ENCODE peak calls at places on chromosome 14, in six cellular contexts. N is A549, G is breast epithelium, O is heart right ventricle, R is transverse colon, W is HL-60. M is an unnamed sample.
A peak's percentile ranks its signal among the peaks of the same experiment; 100 is the strongest.

GRCh38 chr14:68784995-68785816 is 7.7 kb downstream of the ZFP36L1 start:
- DNase-seq in G (peak; percentile 23), N (peak; percentile 76), R (no peak), O (no peak), W (no peak), M (peak; percentile 62)

GRCh38 chr14:98951031-98951430 is 321.0 kb downstream of the BCL11B start:
- DNase-seq in W (no peak), R (no peak), N (no peak), O (no peak), G (no peak), M (no peak)

GRCh38 chr14:101905614-101906013 is 58.8 kb upstream of the DYNC1H1 start:
- DNase-seq in G (no peak), R (no peak), N (no peak), W (no peak), O (no peak), M (no peak)

GRCh38 chr14:105448706-105449111 is 25.9 kb upstream of the CRIP2 start:
- DNase-seq in R (peak; percentile 66), O (peak; percentile 84), G (peak; percentile 37), N (peak; percentile 87), W (no peak), M (no peak)

GRCh38 chr14:42424501-42424900 is 817.8 kb downstream of the LRFN5 start:
- DNase-seq in N (no peak), W (no peak), O (no peak), G (no peak), R (no peak), M (no peak)

GRCh38 chr14:52119030-52119429 is 50.2 kb upstream of the NID2 start:
- DNase-seq in O (no peak), R (no peak), G (no peak), N (no peak), W (no peak), M (no peak)

GRCh38 chr14:75295061-75295461 is 16.4 kb downstream of the FOS start:
- DNase-seq in R (peak; percentile 83), O (peak; percentile 69), N (peak; percentile 81), G (peak; percentile 41), W (no peak), M (no peak)

GRCh38 chr14:71773900-71774481 is 158.2 kb upstream of the RGS6 start:
- DNase-seq in O (no peak), W (no peak), G (no peak), N (no peak), R (no peak), M (no peak)

GRCh38 chr14:34027990-34028490 is 77.2 kb upstream of the EGLN3 start:
- DNase-seq in W (no peak), R (no peak), G (no peak), O (no peak), N (no peak), M (no peak)

GRCh38 chr14:30195946-30196345 is 268.3 kb upstream of the PRKD1 start:
- DNase-seq in N (no peak), R (no peak), W (no peak), O (no peak), G (no peak), M (no peak)

GRCh38 chr14:68728342-68729106 is 64.3 kb downstream of the ZFP36L1 start:
- DNase-seq in G (no peak), W (no peak), N (no peak), O (no peak), R (no peak), M (no peak)

DNA sequence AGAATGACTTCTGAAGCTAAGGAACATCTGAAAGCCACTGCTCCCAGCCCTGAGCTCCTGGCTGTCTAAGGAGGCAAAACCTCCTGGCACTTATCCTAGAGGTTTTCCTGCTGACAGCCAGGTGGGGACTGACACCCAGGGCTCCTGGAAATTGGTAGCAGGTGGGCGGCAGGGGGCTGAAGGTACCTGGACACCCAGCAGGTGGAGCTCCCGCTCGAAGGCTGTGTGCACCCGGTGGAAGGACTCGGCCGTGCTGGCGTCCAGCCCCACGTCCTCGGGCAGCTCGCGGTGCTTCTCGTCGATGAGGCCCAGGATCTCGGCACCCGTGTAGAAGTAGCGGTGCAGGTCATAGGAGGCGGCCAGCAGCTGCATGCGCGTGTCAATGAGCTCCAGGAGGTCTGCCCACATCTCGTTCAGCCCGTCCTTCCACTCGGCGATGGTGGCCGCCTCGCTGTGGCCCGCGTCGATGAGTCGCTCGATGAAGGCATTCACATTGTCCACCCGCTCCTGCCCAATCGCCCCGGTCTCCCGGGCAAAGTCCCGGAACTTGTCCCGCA is 68.2 kb downstream of the PLEKHG3 start:
- DNase-seq in R (no peak), G (no peak), W (no peak), N (no peak), O (no peak), M (no peak)
- TF ChIP-seq CTCF in R (no peak), G (no peak), W (no peak), N (peak; percentile 18), O (no peak), M (no peak)

GRCh38 chr14:38012056-38012455 is 195.6 kb upstream of the SSTR1 start:
- DNase-seq in W (no peak), R (no peak), G (no peak), N (no peak), O (no peak), M (no peak)

GRCh38 chr14:38016497-38016896 is 191.2 kb upstream of the SSTR1 start:
- DNase-seq in W (no peak), R (no peak), O (no peak), G (no peak), N (no peak), M (no peak)
- TF ChIP-seq CTCF in W (no peak), R (no peak), O (peak; percentile 17), G (no peak), N (no peak), M (peak; percentile 56)

GRCh38 chr14:106491851-106492250 is 965.5 kb downstream of the TMEM121 start:
- DNase-seq in O (no peak), R (peak; percentile 25), W (no peak), G (no peak), N (no peak), M (no peak)
- TF ChIP-seq CTCF in O (peak; percentile 32), R (peak; percentile 20), W (no peak), G (no peak), N (peak; percentile 11), M (no peak)

DNA sequence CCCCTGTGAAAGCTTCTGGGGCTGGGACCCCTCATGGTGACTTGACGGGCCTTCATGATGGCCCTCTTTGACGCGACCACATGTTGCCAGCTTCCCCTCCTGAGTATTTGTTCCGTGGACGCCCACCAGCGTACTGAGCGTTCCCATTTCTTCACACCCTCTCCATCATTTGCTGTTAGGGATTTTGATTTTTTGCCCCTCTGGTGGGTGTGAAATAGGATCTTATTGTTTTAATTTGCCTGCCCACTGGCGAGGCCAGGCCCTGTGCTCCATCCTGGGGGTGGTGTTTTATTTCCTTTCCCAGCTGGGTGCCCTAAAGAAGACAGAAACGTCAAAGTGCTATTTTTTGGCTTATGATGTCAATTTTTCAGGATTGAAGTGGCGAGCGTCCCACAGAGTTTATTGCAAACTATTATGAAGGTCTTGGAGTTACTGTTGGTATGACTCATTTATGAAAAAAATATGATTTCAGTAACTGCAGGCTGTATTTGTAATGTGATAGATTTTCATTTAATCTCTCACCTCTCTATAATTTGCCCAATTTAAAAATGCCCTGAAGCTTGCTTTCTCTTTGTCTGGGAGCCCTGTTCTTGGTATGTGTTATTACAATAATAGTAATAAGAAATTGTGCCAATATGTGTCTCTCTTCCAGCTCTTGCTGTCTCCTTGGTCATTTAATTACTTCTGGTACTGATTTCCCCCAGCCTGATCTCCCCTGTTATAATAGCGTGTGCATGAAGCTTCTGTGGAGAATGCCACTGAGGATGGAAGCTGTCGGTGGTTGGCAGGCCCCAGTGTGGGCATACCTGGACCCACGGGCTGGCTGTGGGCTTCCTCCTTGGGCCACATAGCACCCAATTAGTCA is 99.6 kb downstream of the SLC25A47 start:
- DNase-seq in G (no peak), N (no peak), O (no peak), R (no peak), W (no peak), M (no peak)
- TF ChIP-seq CTCF in G (no peak), N (no peak), O (no peak), R (no peak), W (no peak), M (no peak)

GRCh38 chr14:83883732-83884131 is 1646.2 kb upstream of the FLRT2 start:
- DNase-seq in O (no peak), W (no peak), G (no peak), R (no peak), N (no peak), M (no peak)
- TF ChIP-seq CTCF in O (no peak), W (no peak), G (no peak), R (no peak), N (no peak), M (no peak)

DNA sequence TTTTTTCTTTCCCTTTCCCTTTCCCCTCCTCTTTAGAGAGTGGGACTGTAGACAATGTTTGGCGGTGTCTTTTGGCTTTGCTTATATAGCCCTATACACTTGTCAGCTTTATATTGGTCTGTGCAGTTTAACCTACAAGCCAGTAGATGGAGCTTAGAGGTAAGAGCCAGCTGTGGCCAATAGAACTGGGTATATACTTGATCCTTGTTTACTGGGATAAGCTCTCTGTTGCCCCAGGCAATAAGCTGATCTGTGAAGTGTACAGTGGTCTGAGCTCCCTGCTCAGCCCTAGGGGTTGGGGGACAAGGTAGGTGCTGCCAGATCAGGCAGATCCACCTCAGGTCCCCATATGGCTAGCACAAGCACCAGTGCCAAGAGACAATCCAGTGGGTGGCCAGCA is 434.1 kb downstream of the NOVA1 start:
- DNase-seq in W (no peak), O (no peak), R (no peak), G (no peak), N (no peak), M (no peak)
- TF ChIP-seq CTCF in W (peak; percentile 11), O (no peak), R (peak; percentile 31), G (no peak), N (no peak), M (peak; percentile 68)

GRCh38 chr14:73771848-73772705 is 57.9 kb upstream of the PNMA1 start:
- DNase-seq in W (peak; percentile 45), R (peak; percentile 84), G (peak; percentile 70), O (no peak), N (no peak), M (no peak)
- TF ChIP-seq CTCF in W (no peak), R (no peak), G (no peak), O (no peak), N (no peak), M (no peak)

DNA sequence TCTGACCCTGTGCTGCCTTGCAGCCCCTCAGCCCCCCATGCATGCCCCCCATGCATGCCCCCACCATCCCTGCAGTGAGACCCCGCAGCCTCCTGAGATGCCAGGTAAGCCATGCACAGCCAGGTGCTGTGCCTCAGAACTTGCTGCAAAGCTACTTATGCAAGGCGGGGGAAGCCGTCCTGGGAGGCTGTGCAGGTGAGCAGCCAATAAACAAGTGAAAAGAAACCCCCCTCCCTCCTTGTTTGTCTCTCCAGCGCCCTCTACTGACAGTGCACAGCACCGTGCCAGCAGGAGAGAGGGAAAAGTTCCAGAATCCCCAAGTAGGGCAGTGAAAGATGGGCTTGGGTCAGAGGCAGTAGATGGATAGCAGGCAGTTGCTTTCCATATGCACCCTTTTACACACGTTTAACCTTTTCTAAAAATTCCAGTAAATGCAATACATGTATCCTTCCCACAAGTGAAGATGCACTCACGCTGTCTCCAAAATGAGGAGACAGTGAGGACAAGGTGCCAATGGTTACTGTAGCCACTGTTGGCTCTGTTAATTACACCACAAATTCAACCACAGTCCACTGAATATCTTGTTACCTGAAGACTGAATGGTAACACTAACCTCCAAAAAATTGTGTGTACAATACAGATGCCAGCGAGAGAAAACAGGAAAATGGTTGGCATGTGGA is 18.0 kb downstream of the TNFAIP2 start:
- DNase-seq in W (no peak), O (peak; percentile 32), N (peak; percentile 71), R (peak; percentile 63), G (no peak), M (no peak)
- TF ChIP-seq CTCF in W (peak; percentile 82), O (peak; percentile 71), N (peak; percentile 71), R (peak; percentile 48), G (no peak), M (peak; percentile 63)

M was measured in type B pancreatic cell.